ENCODE peak calls at places on chromosomes 16 and 17, in eight cellular contexts. M is stimulated activated CD4-positive, alpha-beta T cell treated with anti-CD3 and anti-CD28 coated beads, Interleukin-1b, Interleukin-23, amount 100 ng/mL, for 24 hours; L is fibroblast of lung; V is heart right ventricle; U is EL; H is ACHN; R is CD4-positive, alpha-beta T cell; Z is sigmoid colon. J is an unnamed sample.

GRCh38 chr16:23500866-23501234 is 9.4 kb downstream of the GGA2 start:
- DNase-seq in L (no peak), H (no peak), R (no peak), U (no peak), Z (no peak), M (no peak), V (no peak), J (no peak)

GRCh38 chr17:15377608-15378007 is 36.2 kb upstream of the TEKT3 start:
- DNase-seq in Z (no peak), R (no peak), U (peak; percentile 91), M (no peak), L (peak; percentile 89), V (no peak), H (no peak), J (no peak)

GRCh38 chr17:57422574-57423164 is 166.3 kb downstream of the MSI2 start:
- DNase-seq in U (peak; percentile 53), Z (no peak), H (no peak), M (no peak), L (peak; percentile 78), R (no peak), V (peak; percentile 50), J (no peak)

GRCh38 chr17:76138234-76138895 is 2.7 kb downstream of the FOXJ1 start:
- DNase-seq in R (no peak), V (no peak), L (no peak), U (no peak), M (no peak), Z (no peak), H (peak; percentile 80), J (no peak)

GRCh38 chr16:71666928-71667707 is 41.1 kb downstream of the MARVELD3 start:
- DNase-seq in H (no peak), Z (no peak), U (no peak), L (no peak), M (no peak), V (no peak), R (no peak), J (no peak)

GRCh38 chr17:7839890-7840260 is 5.9 kb downstream of the KDM6B start:
- DNase-seq in U (peak; percentile 37), R (no peak), L (peak; percentile 36), Z (peak; percentile 63), H (no peak), M (no peak), V (no peak), J (no peak)

GRCh38 chr16:15440852-15441251 is 6.5 kb downstream of the BMERB1 start:
- DNase-seq in V (no peak), H (no peak), R (no peak), U (peak; percentile 74), M (no peak), L (peak; percentile 86), Z (no peak), J (no peak)

GRCh38 chr16:50836121-50836541 is 94.2 kb downstream of the CYLD start:
- DNase-seq in U (no peak), H (no peak), R (no peak), Z (no peak), V (no peak), L (no peak), M (no peak), J (no peak)

GRCh38 chr16:53769787-53770186 is 65.8 kb downstream of the FTO start:
- DNase-seq in H (no peak), L (no peak), Z (no peak), R (no peak), U (no peak), V (no peak), M (no peak), J (no peak)

GRCh38 chr16:46627746-46628145 is 6.6 kb upstream of the SHCBP1 start:
- DNase-seq in Z (no peak), V (no peak), R (no peak), M (no peak), H (no peak), U (no peak), L (no peak), J (no peak)

GRCh38 chr17:48843172-48843900 is 12.5 kb downstream of the CALCOCO2 start:
- DNase-seq in Z (no peak), U (no peak), L (peak; percentile 68), R (no peak), V (no peak), M (no peak), H (no peak), J (no peak)

GRCh38 chr16:370980-371728 is 816 bp upstream of the MRPL28 start:
- DNase-seq in U (no peak), H (no peak), L (no peak), R (no peak), Z (peak; percentile 70), V (no peak), M (no peak), J (no peak)

GRCh38 chr16:56102159-56102798 is 89.0 kb upstream of the GNAO1 start:
- DNase-seq in Z (peak; percentile 81), M (no peak), R (no peak), H (no peak), U (peak; percentile 22), V (peak; percentile 66), L (no peak), J (peak; percentile 35)

GRCh38 chr16:22326771-22327445 is 29.7 kb downstream of the POLR3E start:
- DNase-seq in M (no peak), H (no peak), U (no peak), L (no peak), R (no peak), Z (no peak), V (no peak), J (no peak)

GRCh38 chr17:17067277-17067676 is 25.0 kb downstream of the MPRIP start:
- DNase-seq in U (peak; percentile 83), M (no peak), L (peak; percentile 77), R (no peak), Z (peak; percentile 24), V (no peak), H (peak; percentile 74), J (no peak)

GRCh38 chr16:86436466-86437185 is 73.7 kb upstream of the FOXF1 start:
- DNase-seq in L (peak; percentile 21), H (no peak), R (no peak), U (no peak), M (no peak), V (no peak), Z (no peak), J (no peak)

GRCh38 chr16:17325744-17326143 is 145.0 kb downstream of the XYLT1 start:
- DNase-seq in Z (no peak), V (no peak), H (no peak), U (no peak), R (no peak), M (no peak), L (no peak), J (no peak)

GRCh38 chr16:4892356-4893102 is 44.4 kb downstream of the PPL start:
- DNase-seq in Z (no peak), V (peak; percentile 40), H (no peak), M (no peak), L (peak; percentile 39), R (no peak), U (peak; percentile 23), J (no peak)

GRCh38 chr16:50721549-50722409 is 20.1 kb upstream of the CYLD start:
- DNase-seq in R (no peak), Z (peak; percentile 40), H (no peak), U (no peak), M (no peak), L (no peak), V (no peak), J (no peak)

GRCh38 chr17:64384253-64385186 is 6.1 kb downstream of the PECAM1 start:
- DNase-seq in U (no peak), Z (no peak), V (no peak), L (peak; percentile 92), H (peak; percentile 98), M (no peak), R (no peak), J (no peak)

GRCh38 chr16:3004319-3004718 is 8.4 kb upstream of the CLDN9 start:
- DNase-seq in Z (no peak), U (no peak), L (no peak), V (no peak), R (no peak), H (peak; percentile 40), M (no peak), J (no peak)

GRCh38 chr17:43040655-43041054 is 15.6 kb downstream of the RND2 start:
- DNase-seq in M (no peak), U (no peak), H (no peak), R (no peak), L (no peak), V (no peak), Z (no peak), J (no peak)

GRCh38 chr17:34883106-34884000 is 77.9 kb downstream of the CCT6B start:
- DNase-seq in L (no peak), U (no peak), R (no peak), M (no peak), Z (no peak), V (no peak), H (no peak), J (no peak)

GRCh38 chr16:16143941-16144340 is 79.4 kb downstream of the ABCC6 start:
- DNase-seq in Z (no peak), R (no peak), V (no peak), M (no peak), H (peak; percentile 40), L (no peak), U (no peak), J (no peak)

GRCh38 chr17:28910534-28910933 is 7.7 kb upstream of the DHRS13 start:
- DNase-seq in L (no peak), H (no peak), Z (no peak), U (no peak), M (no peak), R (no peak), V (no peak), J (no peak)

GRCh38 chr17:44807817-44808155 is 22.3 kb downstream of the GJC1 start:
- DNase-seq in H (no peak), M (no peak), U (no peak), L (no peak), V (no peak), Z (no peak), R (no peak), J (no peak)

GRCh38 chr16:21950782-21951521 is 2.2 kb upstream of the UQCRC2 start:
- DNase-seq in V (no peak), M (no peak), H (peak; percentile 45), L (peak; percentile 23), Z (no peak), U (peak; percentile 21), R (peak; percentile 18), J (no peak)

GRCh38 chr16:49652441-49653175 is 203.3 kb downstream of the ZNF423 start:
- DNase-seq in H (no peak), M (no peak), R (no peak), L (peak; percentile 87), U (peak; percentile 65), V (peak; percentile 40), Z (peak; percentile 85), J (no peak)

GRCh38 chr16:20901068-20901440 is 483 bp downstream of the LYRM1 start:
- DNase-seq in V (no peak), Z (no peak), R (no peak), L (no peak), U (no peak), M (no peak), H (no peak), J (no peak)

GRCh38 chr17:82116246-82116645 is 18.2 kb upstream of the FASN start:
- DNase-seq in L (no peak), U (no peak), R (no peak), H (no peak), M (no peak), Z (no peak), V (no peak), J (no peak)

GRCh38 chr17:64706224-64707076 is 44.3 kb upstream of the SMURF2 start:
- DNase-seq in V (no peak), M (no peak), U (peak; percentile 53), R (no peak), H (peak; percentile 56), Z (no peak), L (peak; percentile 47), J (no peak)

GRCh38 chr16:82229800-82230619 is 60.0 kb upstream of the MPHOSPH6 start:
- DNase-seq in L (peak; percentile 52), V (peak; percentile 63), Z (peak; percentile 79), H (peak; percentile 77), R (peak; percentile 42), M (peak; percentile 48), U (peak; percentile 62), J (peak; percentile 81)

GRCh38 chr17:55265434-55266021 is 768 bp downstream of the HLF start:
- DNase-seq in H (no peak), L (no peak), M (no peak), Z (peak; percentile 78), U (no peak), V (no peak), R (no peak), J (no peak)

GRCh38 chr17:50059256-50059655 is 3.3 kb downstream of the ITGA3 start:
- DNase-seq in V (no peak), R (no peak), M (no peak), L (no peak), Z (no peak), U (no peak), H (no peak), J (no peak)